ENCODE peak calls at places on chromosomes 3 and 15, in four cellular contexts. U is foreskin fibroblast, E is GM20000, H is left cardiac atrium. G is an unnamed sample.

GRCh38 chr3:183592820-183593219 is 37.3 kb upstream of the KLHL6 start:
- DNase-seq in E (no peak), U (no peak), H (no peak), G (no peak)

GRCh38 chr3:73101916-73102315 is 40.5 kb downstream of the EBLN2 start:
- DNase-seq in E (no peak), H (no peak), U (no peak), G (no peak)

GRCh38 chr15:74196175-74196574 is 6.4 kb downstream of the STRA6 start:
- DNase-seq in H (peak; percentile 80), U (peak; percentile 90), E (no peak), G (peak; percentile 99)

GRCh38 chr3:31370093-31370666 is 162.5 kb upstream of the STT3B start:
- DNase-seq in E (no peak), H (no peak), U (no peak), G (no peak)

GRCh38 chr3:69013256-69014021 is at the start of gene EOGT:
- DNase-seq in E (peak; percentile 94), U (peak; percentile 96), H (peak; percentile 94), G (peak; percentile 91)

GRCh38 chr3:52498134-52499054 is 3.3 kb downstream of the STAB1 start:
- DNase-seq in U (peak; percentile 84), H (peak; percentile 70), E (no peak), G (peak; percentile 49)

GRCh38 chr3:159455741-159456181 is 532.9 kb upstream of the IL12A start:
- DNase-seq in E (no peak), H (no peak), U (peak; percentile 39), G (peak; percentile 4)

GRCh38 chr3:121295966-121296365 is 249.8 kb downstream of the POLQ start:
- DNase-seq in U (no peak), E (no peak), H (no peak), G (no peak)

GRCh38 chr3:55431041-55431440 is 56.1 kb downstream of the WNT5A start:
- DNase-seq in H (no peak), U (no peak), E (no peak), G (no peak)

GRCh38 chr15:69860316-69860715 is 237.4 kb downstream of the TLE3 start:
- DNase-seq in E (no peak), U (no peak), H (no peak), G (no peak)

GRCh38 chr15:74123131-74123429 is 7.3 kb upstream of the ISLR2 start:
- DNase-seq in H (no peak), E (no peak), U (no peak), G (no peak)

GRCh38 chr15:35557544-35557943 is 11.6 kb upstream of the DPH6 start:
- DNase-seq in H (no peak), E (no peak), U (peak; percentile 87), G (peak; percentile 67)

GRCh38 chr3:83684199-83684598 is 1274.6 kb upstream of the CADM2 start:
- DNase-seq in U (no peak), E (no peak), H (no peak), G (no peak)

GRCh38 chr15:34271493-34271892 is 46.7 kb downstream of the EMC4 start:
- DNase-seq in E (no peak), H (no peak), U (peak; percentile 85), G (peak; percentile 14)

GRCh38 chr3:57094606-57095005 is 34.1 kb downstream of the SPATA12 start:
- DNase-seq in U (peak; percentile 87), E (no peak), H (no peak), G (no peak)

GRCh38 chr3:138389841-138390581 is 41.6 kb downstream of the MRAS start:
- DNase-seq in H (peak; percentile 46), E (no peak), U (peak; percentile 76), G (peak; percentile 91)

GRCh38 chr15:52423852-52424251 is 104.8 kb downstream of the MYO5A start:
- DNase-seq in H (no peak), U (no peak), E (no peak), G (no peak)

GRCh38 chr3:173725507-173725906 is 328.0 kb downstream of the NLGN1 start:
- DNase-seq in E (no peak), U (no peak), H (no peak), G (peak; percentile 50)

GRCh38 chr3:15291589-15292541 is 40.5 kb downstream of the SH3BP5 start:
- DNase-seq in H (no peak), U (no peak), E (peak; percentile 59), G (no peak)

GRCh38 chr15:78034495-78035191 is 42.9 kb downstream of the TBC1D2B start:
- DNase-seq in H (no peak), E (peak; percentile 51), U (peak; percentile 38), G (peak; percentile 21)

GRCh38 chr15:68518046-68518445 is 60.7 kb upstream of the CORO2B start:
- DNase-seq in H (no peak), U (no peak), E (no peak), G (no peak)

GRCh38 chr3:73661262-73661661 is 36.5 kb upstream of the PDZRN3 start:
- DNase-seq in H (no peak), E (no peak), U (peak; percentile 86), G (peak; percentile 13)

GRCh38 chr15:51505251-51505650 is 117.3 kb downstream of the DMXL2 start:
- DNase-seq in E (no peak), U (no peak), H (no peak), G (no peak)

GRCh38 chr3:77171026-77171425 is 131.1 kb downstream of the ROBO2 start:
- DNase-seq in U (no peak), E (no peak), H (no peak), G (no peak)

GRCh38 chr15:96075895-96076294 is 254.6 kb upstream of the NR2F2 start:
- DNase-seq in U (no peak), H (no peak), E (no peak), G (no peak)

GRCh38 chr3:53696401-53697172 is 149.6 kb downstream of the CHDH start:
- DNase-seq in U (no peak), H (no peak), E (no peak), G (no peak)